ENCODE peak calls at places on chromosome 5, in five cellular contexts. P is left ventricle myocardium inferior, H is right cardiac atrium, Y is osteoblast, I is mesendoderm. M is an unnamed sample. For H3K4me1, the result is how much of the 10 kb centered on the place peaks cover.

GRCh38 chr5:149406203-149406978 is 27.3 kb upstream of the IL17B start:
- DNase-seq in H (peak), Y (peak), P (peak), I (no peak), M (peak)

GRCh38 chr5:81878333-81878732 is 93.5 kb upstream of the ATG10 start:
- DNase-seq in I (no peak), P (no peak), Y (no peak), H (no peak), M (no peak)

GRCh38 chr5:171601266-171601881 is 181.9 kb downstream of the FGF18 start:
- DNase-seq in H (peak), I (no peak), P (no peak), Y (no peak), M (no peak)

GRCh38 chr5:74556631-74557595 is 83.6 kb downstream of the ENC1 start:
- DNase-seq in I (peak), H (no peak), P (no peak), Y (no peak), M (peak)

GRCh38 chr5:83450183-83450839 is 21.2 kb upstream of the VCAN start:
- DNase-seq in P (no peak), I (peak), H (no peak), Y (no peak), M (no peak)

GRCh38 chr5:175052351-175052750 is 328.0 kb downstream of the MSX2 start:
- DNase-seq in P (no peak), H (no peak), I (no peak), Y (no peak), M (no peak)

GRCh38 chr5:118578093-118578492 is 410.3 kb downstream of the DTWD2 start:
- DNase-seq in I (no peak), H (no peak), P (no peak), Y (no peak), M (peak)

GRCh38 chr5:124156408-124157027 is 589.9 kb downstream of the ZNF608 start:
- DNase-seq in I (no peak), Y (no peak), P (no peak), H (no peak), M (peak)

GRCh38 chr5:140049713-140050112 is 6.6 kb upstream of the NRG2 start:
- DNase-seq in P (no peak), I (no peak), Y (no peak), H (no peak), M (no peak)

GRCh38 chr5:132235340-132235739 is 7.7 kb upstream of the P4HA2 start:
- DNase-seq in Y (no peak), P (no peak), I (no peak), H (no peak), M (no peak)

GRCh38 chr5:125865166-125865815 is 557.9 kb upstream of the GRAMD2B start:
- DNase-seq in P (no peak), I (no peak), H (no peak), Y (peak), M (peak)

GRCh38 chr5:160030631-160031377 is 21.9 kb downstream of the TTC1 start:
- DNase-seq in I (peak), Y (no peak), H (no peak), P (no peak), M (peak)

GRCh38 chr5:129746884-129747283 is 1.0 kb upstream of the MINAR2 start:
- DNase-seq in I (no peak), H (no peak), Y (no peak), P (no peak), M (no peak)

GRCh38 chr5:55510523-55510880 is 24.3 kb downstream of the PLPP1 start:
- DNase-seq in P (no peak), I (no peak), H (no peak), Y (no peak), M (no peak)

GRCh38 chr5:175873090-175873454 is 1.7 kb downstream of the CPLX2 start:
- DNase-seq in I (peak), H (no peak), P (no peak), Y (peak), M (no peak)

GRCh38 chr5:120803282-120803681 is 339.2 kb downstream of the PRR16 start:
- DNase-seq in P (no peak), H (no peak), I (peak), Y (no peak), M (peak)

GRCh38 chr5:3216386-3216785 is 379.2 kb upstream of the IRX1 start:
- DNase-seq in P (no peak), H (no peak), Y (no peak), I (no peak), M (no peak)

GRCh38 chr5:74196233-74196632 is 444.3 kb downstream of the ENC1 start:
- DNase-seq in H (no peak), Y (no peak), I (no peak), P (no peak), M (no peak)

GRCh38 chr5:175773534-175774070 is 97.8 kb upstream of the CPLX2 start:
- DNase-seq in Y (no peak), I (peak), P (no peak), H (no peak), M (no peak)

GRCh38 chr5:135075621-135076585 is 41.9 kb upstream of the PITX1 start:
- DNase-seq in I (no peak), H (no peak), P (no peak), Y (no peak), M (no peak)

DNA sequence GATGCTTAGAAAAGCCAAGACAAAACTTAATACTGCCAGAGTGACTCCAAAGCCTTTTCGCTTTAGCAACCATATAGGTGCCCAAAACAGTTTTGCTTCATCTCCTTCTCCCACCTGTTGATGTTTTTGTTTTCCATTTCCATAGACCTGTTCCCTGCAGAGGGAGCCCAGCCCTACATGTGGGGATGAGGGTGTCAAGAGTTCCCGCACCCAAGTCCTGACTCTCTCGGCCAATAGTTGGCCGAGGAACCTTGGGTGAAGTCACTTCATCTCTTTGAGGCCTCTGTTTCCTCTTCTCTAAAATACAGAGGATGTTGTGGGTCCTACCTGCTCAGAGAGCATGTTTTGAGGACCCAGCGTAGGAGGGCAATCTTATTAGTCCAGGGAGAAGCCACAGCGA is 38.5 kb upstream of the LCP2 start:
- DNase-seq in H (no peak), P (no peak), Y (no peak), I (no peak), M (no peak)
- H3K4me1 ChIP-seq in H (under half), P (under half), Y (under half), I (under half), M (under half)

GRCh38 chr5:17217421-17218352 is at the start of gene BASP1:
- DNase-seq in H (peak), P (peak), Y (peak), I (peak), M (peak)
- H3K4me1 ChIP-seq in H (under half), P (under half), Y (under half), I (under half), M (under half)

GRCh38 chr5:14261237-14261636 is 118.1 kb downstream of the TRIO start:
- DNase-seq in H (no peak), P (no peak), Y (no peak), I (no peak), M (no peak)
- H3K4me1 ChIP-seq in H (under half), P (half or more), Y (half or more), I (under half), M (half or more)

GRCh38 chr5:185095-186070 is 5.9 kb upstream of the LRRC14B start:
- DNase-seq in I (no peak), P (no peak), H (no peak), Y (peak), M (no peak)

GRCh38 chr5:186091-187041 is 4.9 kb upstream of the LRRC14B start:
- DNase-seq in I (no peak), P (no peak), Y (peak), H (no peak), M (no peak)

GRCh38 chr5:187042-187431 is 4.3 kb upstream of the LRRC14B start:
- DNase-seq in H (no peak), I (no peak), Y (peak), P (no peak), M (no peak)

GRCh38 chr5:182126-182525 is 9.2 kb upstream of the LRRC14B start:
- DNase-seq in P (no peak), Y (peak), I (no peak), H (no peak), M (no peak)

DNA sequence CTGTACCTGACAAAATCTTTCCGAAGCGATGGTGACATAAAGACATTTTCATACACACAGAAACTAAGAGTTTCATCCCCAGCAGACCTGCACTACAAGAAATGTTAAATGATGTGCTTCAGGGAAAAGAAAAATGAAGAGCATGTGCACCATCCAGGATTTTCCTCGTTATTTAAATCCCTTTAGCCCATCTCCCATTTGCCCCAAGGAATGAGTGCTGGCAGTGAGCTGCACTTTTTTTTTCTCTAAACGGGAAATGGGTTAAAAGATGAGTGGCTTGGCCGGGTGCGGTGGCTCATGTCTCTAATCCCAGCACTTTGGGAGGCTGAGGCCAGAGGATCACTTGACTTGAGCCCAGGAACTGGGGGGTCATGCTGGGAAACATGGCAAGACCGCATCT is 6.8 kb upstream of the LRRC14B start:
- DNase-seq in I (no peak), P (no peak), Y (peak), H (no peak), M (no peak)
- H3K4me1 ChIP-seq in I (under half), P (under half), Y (under half), H (under half), M (under half)

DNA sequence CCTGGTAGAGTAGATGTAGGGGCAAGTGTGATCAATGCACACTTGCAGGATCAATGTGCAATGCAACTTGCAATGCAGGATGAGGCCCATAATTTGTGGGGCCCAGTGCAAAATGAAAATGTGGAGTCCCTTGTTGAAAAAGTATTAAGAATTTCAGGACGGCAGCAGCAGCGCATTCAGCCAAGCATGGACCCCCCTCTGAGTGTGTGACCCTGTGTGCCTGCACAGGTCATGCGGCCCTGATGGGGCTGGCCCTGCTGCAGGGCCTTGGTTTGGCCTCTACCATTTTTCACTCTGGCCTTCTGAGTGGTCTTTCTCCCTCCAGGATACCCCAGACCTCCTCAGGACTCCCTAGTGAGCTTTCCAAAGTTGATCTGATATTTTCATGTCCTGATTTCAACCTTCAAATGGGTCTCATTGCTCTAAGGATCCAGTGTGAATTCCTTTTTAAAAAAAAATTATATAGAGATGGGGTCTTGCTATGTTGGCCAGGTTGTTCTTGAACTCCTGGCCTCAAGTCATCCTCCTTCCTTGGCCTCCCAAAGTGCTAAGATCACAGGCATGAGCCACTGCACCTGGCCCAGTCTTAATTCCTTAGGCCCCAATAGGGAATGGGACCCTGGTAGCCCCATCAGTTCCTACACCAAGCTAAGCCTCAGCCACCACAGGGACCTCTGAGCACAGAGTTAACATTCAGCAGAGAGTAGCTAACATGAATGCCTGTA is 4.3 kb downstream of the ERGIC1 start:
- DNase-seq in P (no peak), H (no peak), Y (no peak), I (no peak), M (no peak)
- H3K4me1 ChIP-seq in P (half or more), H (under half), Y (under half), I (under half), M (under half)

M was measured in GM23248.